ENCODE peak calls at places on chromosomes 11 and 22, in five cellular contexts. Z is mucosa of gallbladder, D is GM12891, N is HT-29, H is EL. O is an unnamed sample.

GRCh38 chr11:45895553-45896259 is 10.3 kb downstream of the MAPK8IP1 start:
- DNase-seq in Z (no peak), D (no peak), N (no peak), H (no peak), O (no peak)

GRCh38 chr11:4826425-4826824 is 5.3 kb downstream of the OR51F2 start:
- DNase-seq in Z (no peak), D (no peak), N (peak), H (no peak), O (no peak)

GRCh38 chr11:85551881-85552280 is 75.3 kb downstream of the DLG2 start:
- DNase-seq in Z (no peak), D (no peak), N (no peak), H (no peak), O (no peak)

GRCh38 chr11:74069146-74070046 is 60.5 kb upstream of the UCP3 start:
- DNase-seq in Z (peak), D (no peak), N (peak), H (peak), O (no peak)

GRCh38 chr22:18032455-18033101 is 8.2 kb upstream of the MICAL3 start:
- DNase-seq in Z (no peak), D (no peak), N (no peak), H (peak), O (no peak)

GRCh38 chr11:109303342-109303741 is 118.6 kb upstream of the C11orf87 start:
- DNase-seq in Z (no peak), D (no peak), N (peak), H (no peak), O (no peak)

GRCh38 chr11:31968774-31969433 is 122.0 kb upstream of the RCN1 start:
- DNase-seq in Z (no peak), D (no peak), N (no peak), H (peak), O (no peak)

GRCh38 chr22:49052023-49052538 is 775.6 kb downstream of the BRD1 start:
- DNase-seq in Z (peak), D (no peak), N (no peak), H (no peak), O (peak)

GRCh38 chr11:125262825-125263218 is 98.3 kb downstream of the PKNOX2 start:
- DNase-seq in Z (no peak), D (no peak), N (no peak), H (no peak), O (no peak)

GRCh38 chr11:69497221-69497787 is 15.8 kb downstream of the LINC01488 start:
- DNase-seq in Z (peak), D (no peak), N (peak), H (peak), O (no peak)

GRCh38 chr22:43643362-43643761 is 168.7 kb downstream of the EFCAB6 start:
- DNase-seq in Z (no peak), D (no peak), N (no peak), H (no peak), O (no peak)

GRCh38 chr11:110829873-110830272 is 117.6 kb upstream of the ARHGAP20 start:
- DNase-seq in Z (no peak), D (no peak), N (no peak), H (peak), O (no peak)

GRCh38 chr22:46737105-46737975 is 712 bp downstream of the CERK start:
- DNase-seq in Z (no peak), D (peak), N (peak), H (peak), O (peak)

GRCh38 chr11:92580931-92581330 is 356.3 kb downstream of the FAT3 start:
- DNase-seq in Z (no peak), D (no peak), N (no peak), H (no peak), O (no peak)

GRCh38 chr11:61826930-61827572 is 1.0 kb upstream of the FADS2 start:
- DNase-seq in Z (no peak), D (peak), N (no peak), H (no peak), O (no peak)

GRCh38 chr22:36606114-36606513 is 77.1 kb upstream of the EIF3D start:
- DNase-seq in Z (no peak), D (no peak), N (no peak), H (no peak), O (no peak)

GRCh38 chr22:35972559-35972958 is 56.1 kb downstream of the RBFOX2 start:
- DNase-seq in Z (no peak), D (no peak), N (no peak), H (peak), O (no peak)

GRCh38 chr22:38454011-38454360 is 1.0 kb downstream of the KCNJ4 start:
- DNase-seq in Z (no peak), D (no peak), N (no peak), H (no peak), O (no peak)

GRCh38 chr11:50298182-50298988 is 265.7 kb downstream of the OR4C45 start:
- DNase-seq in Z (no peak), D (no peak), N (no peak), H (no peak), O (no peak)

GRCh38 chr11:24496728-24497396 is at the start of gene LUZP2:
- DNase-seq in Z (peak), D (peak), N (no peak), H (peak), O (no peak)

GRCh38 chr11:133720951-133721350 is 124.4 kb downstream of the SPATA19 start:
- DNase-seq in Z (no peak), D (no peak), N (no peak), H (no peak), O (no peak)

GRCh38 chr11:72624496-72625201 is 49.6 kb downstream of the PDE2A start:
- DNase-seq in Z (no peak), D (no peak), N (no peak), H (no peak), O (no peak)

GRCh38 chr22:43862074-43862881 is at the start of gene SULT4A1:
- DNase-seq in Z (no peak), D (no peak), N (no peak), H (no peak), O (no peak)

GRCh38 chr11:69808708-69809107 is 10.5 kb downstream of the FGF3 start:
- DNase-seq in Z (no peak), D (no peak), N (no peak), H (peak), O (no peak)

GRCh38 chr11:133844217-133844616 is 1.1 kb downstream of the SPATA19 start:
- DNase-seq in Z (no peak), D (no peak), N (no peak), H (no peak), O (no peak)

GRCh38 chr22:20777420-20778177 is 3.7 kb downstream of the SERPIND1 start:
- DNase-seq in Z (peak), D (no peak), N (peak), H (peak), O (no peak)

GRCh38 chr11:3044915-3045314 is 12.3 kb downstream of the CARS1 start:
- DNase-seq in Z (no peak), D (no peak), N (no peak), H (no peak), O (no peak)

GRCh38 chr11:58922475-58922874 is 16.8 kb upstream of the GLYATL1 start:
- DNase-seq in Z (no peak), D (no peak), N (no peak), H (no peak), O (no peak)

GRCh38 chr11:123439616-123440015 is 9.5 kb downstream of the GRAMD1B start:
- DNase-seq in Z (no peak), D (no peak), N (no peak), H (no peak), O (no peak)

GRCh38 chr22:28112548-28113043 is 193.5 kb upstream of the PITPNB start:
- DNase-seq in Z (peak), D (no peak), N (peak), H (peak), O (no peak)

GRCh38 chr11:33534575-33534974 is 166.1 kb downstream of the C11orf91 start:
- DNase-seq in Z (no peak), D (no peak), N (no peak), H (no peak), O (no peak)

GRCh38 chr11:66934971-66935779 is 23.0 kb downstream of the PC start:
- DNase-seq in Z (no peak), D (no peak), N (no peak), H (no peak), O (no peak)

GRCh38 chr11:117979481-117980211 is 6.5 kb upstream of the IL10RA start:
- DNase-seq in Z (peak), D (no peak), N (no peak), H (no peak), O (no peak)

GRCh38 chr22:44271010-44271500 is 41.7 kb downstream of the SHISAL1 start:
- DNase-seq in Z (no peak), D (no peak), N (no peak), H (no peak), O (no peak)

GRCh38 chr22:50674606-50675552 is 2.3 kb downstream of the SHANK3 start:
- DNase-seq in Z (peak), D (no peak), N (peak), H (no peak), O (no peak)

GRCh38 chr11:15118431-15118830 is 3.7 kb downstream of the INSC start:
- DNase-seq in Z (no peak), D (no peak), N (no peak), H (no peak), O (no peak)

GRCh38 chr11:100403817-100404216 is 283.3 kb upstream of the ARHGAP42 start:
- DNase-seq in Z (no peak), D (no peak), N (no peak), H (peak), O (no peak)

GRCh38 chr22:35064664-35065063 is 1.3 kb upstream of the ISX start:
- DNase-seq in Z (no peak), D (peak), N (no peak), H (peak), O (no peak)

GRCh38 chr22:39932918-39933649 is 27.1 kb upstream of the TMA7B start:
- DNase-seq in Z (no peak), D (no peak), N (peak), H (peak), O (peak)